ENCODE peak calls at places on chromosomes 11 and 22, in ten cellular contexts. One of them, this sample, is unnamed.

GRCh38 chr11:62398011-62398994 is 20.5 kb upstream of the SCGB1A1 start:
- DNase-seq in GM23338: no peak
- DNase-seq in mammary epithelial cell: no peak
- DNase-seq in naive thymus-derived CD4-positive, alpha-beta T cell: no peak
- DNase-seq in HepG2: peak; percentile 54
- DNase-seq in CD4-positive, CD25-positive, alpha-beta regulatory T cell: no peak
- DNase-seq in SJSA1: no peak
- DNase-seq in brain microvascular endothelial cell: peak; percentile 17
- DNase-seq in neuronal stem cell: no peak
- DNase-seq in psoas muscle: peak; percentile 67
- DNase-seq in this sample: no peak

GRCh38 chr11:125262825-125263218 is 98.3 kb downstream of the PKNOX2 start:
- DNase-seq in GM23338: no peak
- DNase-seq in mammary epithelial cell: no peak
- DNase-seq in naive thymus-derived CD4-positive, alpha-beta T cell: no peak
- DNase-seq in HepG2: no peak
- DNase-seq in CD4-positive, CD25-positive, alpha-beta regulatory T cell: no peak
- DNase-seq in SJSA1: no peak
- DNase-seq in brain microvascular endothelial cell: peak; percentile 37
- DNase-seq in neuronal stem cell: peak; percentile 31
- DNase-seq in psoas muscle: no peak
- DNase-seq in this sample: no peak

GRCh38 chr11:45754746-45755145 is 50.2 kb upstream of the SLC35C1 start:
- DNase-seq in GM23338: no peak
- DNase-seq in mammary epithelial cell: no peak
- DNase-seq in naive thymus-derived CD4-positive, alpha-beta T cell: no peak
- DNase-seq in HepG2: no peak
- DNase-seq in CD4-positive, CD25-positive, alpha-beta regulatory T cell: no peak
- DNase-seq in SJSA1: no peak
- DNase-seq in brain microvascular endothelial cell: no peak
- DNase-seq in neuronal stem cell: no peak
- DNase-seq in psoas muscle: no peak
- DNase-seq in this sample: no peak

GRCh38 chr11:23764285-23764684 is 732.6 kb upstream of the LUZP2 start:
- DNase-seq in GM23338: peak; percentile 13
- DNase-seq in mammary epithelial cell: no peak
- DNase-seq in naive thymus-derived CD4-positive, alpha-beta T cell: no peak
- DNase-seq in HepG2: no peak
- DNase-seq in CD4-positive, CD25-positive, alpha-beta regulatory T cell: no peak
- DNase-seq in SJSA1: no peak
- DNase-seq in brain microvascular endothelial cell: no peak
- DNase-seq in neuronal stem cell: no peak
- DNase-seq in psoas muscle: no peak
- DNase-seq in this sample: no peak

GRCh38 chr22:32801436-32802290 is at the start of gene TIMP3:
- DNase-seq in GM23338: peak; percentile 90
- DNase-seq in mammary epithelial cell: peak; percentile 66
- DNase-seq in naive thymus-derived CD4-positive, alpha-beta T cell: no peak
- DNase-seq in HepG2: no peak
- DNase-seq in CD4-positive, CD25-positive, alpha-beta regulatory T cell: no peak
- DNase-seq in SJSA1: peak; percentile 65
- DNase-seq in brain microvascular endothelial cell: peak; percentile 72
- DNase-seq in neuronal stem cell: peak; percentile 69
- DNase-seq in psoas muscle: peak; percentile 88
- DNase-seq in this sample: no peak

GRCh38 chr22:44286673-44287072 is 26.1 kb downstream of the SHISAL1 start:
- DNase-seq in GM23338: no peak
- DNase-seq in mammary epithelial cell: peak; percentile 40
- DNase-seq in naive thymus-derived CD4-positive, alpha-beta T cell: no peak
- DNase-seq in HepG2: no peak
- DNase-seq in CD4-positive, CD25-positive, alpha-beta regulatory T cell: no peak
- DNase-seq in SJSA1: no peak
- DNase-seq in brain microvascular endothelial cell: no peak
- DNase-seq in neuronal stem cell: no peak
- DNase-seq in psoas muscle: no peak
- DNase-seq in this sample: no peak

GRCh38 chr11:133964946-133965632 is 8.3 kb upstream of the IGSF9B start:
- DNase-seq in GM23338: no peak
- DNase-seq in mammary epithelial cell: peak; percentile 16
- DNase-seq in naive thymus-derived CD4-positive, alpha-beta T cell: no peak
- DNase-seq in HepG2: no peak
- DNase-seq in CD4-positive, CD25-positive, alpha-beta regulatory T cell: no peak
- DNase-seq in SJSA1: no peak
- DNase-seq in brain microvascular endothelial cell: no peak
- DNase-seq in neuronal stem cell: no peak
- DNase-seq in psoas muscle: no peak
- DNase-seq in this sample: no peak

GRCh38 chr11:71369411-71369810 is 78.8 kb downstream of the DHCR7 start:
- DNase-seq in GM23338: no peak
- DNase-seq in mammary epithelial cell: no peak
- DNase-seq in naive thymus-derived CD4-positive, alpha-beta T cell: no peak
- DNase-seq in HepG2: no peak
- DNase-seq in CD4-positive, CD25-positive, alpha-beta regulatory T cell: no peak
- DNase-seq in SJSA1: no peak
- DNase-seq in brain microvascular endothelial cell: no peak
- DNase-seq in neuronal stem cell: no peak
- DNase-seq in psoas muscle: no peak
- DNase-seq in this sample: no peak

GRCh38 chr22:47446821-47447810 is 684.7 kb downstream of the TBC1D22A start:
- DNase-seq in GM23338: no peak
- DNase-seq in mammary epithelial cell: no peak
- DNase-seq in naive thymus-derived CD4-positive, alpha-beta T cell: no peak
- DNase-seq in HepG2: no peak
- DNase-seq in CD4-positive, CD25-positive, alpha-beta regulatory T cell: no peak
- DNase-seq in SJSA1: no peak
- DNase-seq in brain microvascular endothelial cell: no peak
- DNase-seq in neuronal stem cell: no peak
- DNase-seq in psoas muscle: no peak
- DNase-seq in this sample: no peak

GRCh38 chr22:36332623-36333331 is 55.0 kb downstream of the MYH9 start:
- DNase-seq in GM23338: no peak
- DNase-seq in mammary epithelial cell: peak; percentile 96
- DNase-seq in naive thymus-derived CD4-positive, alpha-beta T cell: no peak
- DNase-seq in HepG2: no peak
- DNase-seq in CD4-positive, CD25-positive, alpha-beta regulatory T cell: peak; percentile 57
- DNase-seq in SJSA1: peak; percentile 95
- DNase-seq in brain microvascular endothelial cell: peak; percentile 70
- DNase-seq in neuronal stem cell: no peak
- DNase-seq in psoas muscle: no peak
- DNase-seq in this sample: no peak

GRCh38 chr11:73275381-73275750 is 3.2 kb downstream of the P2RY6 start:
- DNase-seq in GM23338: no peak
- DNase-seq in mammary epithelial cell: no peak
- DNase-seq in naive thymus-derived CD4-positive, alpha-beta T cell: no peak
- DNase-seq in HepG2: no peak
- DNase-seq in CD4-positive, CD25-positive, alpha-beta regulatory T cell: no peak
- DNase-seq in SJSA1: no peak
- DNase-seq in brain microvascular endothelial cell: no peak
- DNase-seq in neuronal stem cell: no peak
- DNase-seq in psoas muscle: no peak
- DNase-seq in this sample: no peak

GRCh38 chr11:68012843-68013610 is 2.9 kb downstream of the ALDH3B1 start:
- DNase-seq in GM23338: no peak
- DNase-seq in mammary epithelial cell: peak; percentile 91
- DNase-seq in naive thymus-derived CD4-positive, alpha-beta T cell: no peak
- DNase-seq in HepG2: peak; percentile 96
- DNase-seq in CD4-positive, CD25-positive, alpha-beta regulatory T cell: no peak
- DNase-seq in SJSA1: peak; percentile 99
- DNase-seq in brain microvascular endothelial cell: peak; percentile 94
- DNase-seq in neuronal stem cell: no peak
- DNase-seq in psoas muscle: no peak
- DNase-seq in this sample: no peak

GRCh38 chr11:125621995-125622394 is 3.0 kb upstream of the CHEK1 start:
- DNase-seq in GM23338: no peak
- DNase-seq in mammary epithelial cell: peak; percentile 6
- DNase-seq in naive thymus-derived CD4-positive, alpha-beta T cell: no peak
- DNase-seq in HepG2: no peak
- DNase-seq in CD4-positive, CD25-positive, alpha-beta regulatory T cell: no peak
- DNase-seq in SJSA1: peak; percentile 11
- DNase-seq in brain microvascular endothelial cell: no peak
- DNase-seq in neuronal stem cell: no peak
- DNase-seq in psoas muscle: no peak
- DNase-seq in this sample: no peak

GRCh38 chr11:117495357-117495756 is 167.7 kb downstream of the CEP164 start:
- DNase-seq in GM23338: no peak
- DNase-seq in mammary epithelial cell: no peak
- DNase-seq in naive thymus-derived CD4-positive, alpha-beta T cell: no peak
- DNase-seq in HepG2: no peak
- DNase-seq in CD4-positive, CD25-positive, alpha-beta regulatory T cell: no peak
- DNase-seq in SJSA1: no peak
- DNase-seq in brain microvascular endothelial cell: no peak
- DNase-seq in neuronal stem cell: no peak
- DNase-seq in psoas muscle: no peak
- DNase-seq in this sample: no peak

GRCh38 chr11:117492578-117493251 is 165.1 kb downstream of the CEP164 start:
- DNase-seq in GM23338: peak; percentile 74
- DNase-seq in mammary epithelial cell: no peak
- DNase-seq in naive thymus-derived CD4-positive, alpha-beta T cell: no peak
- DNase-seq in HepG2: no peak
- DNase-seq in CD4-positive, CD25-positive, alpha-beta regulatory T cell: no peak
- DNase-seq in SJSA1: no peak
- DNase-seq in brain microvascular endothelial cell: no peak
- DNase-seq in neuronal stem cell: peak; percentile 54
- DNase-seq in psoas muscle: no peak
- DNase-seq in this sample: no peak

GRCh38 chr11:117490019-117490679 is 162.5 kb downstream of the CEP164 start:
- DNase-seq in GM23338: peak; percentile 40
- DNase-seq in mammary epithelial cell: no peak
- DNase-seq in naive thymus-derived CD4-positive, alpha-beta T cell: no peak
- DNase-seq in HepG2: no peak
- DNase-seq in CD4-positive, CD25-positive, alpha-beta regulatory T cell: no peak
- DNase-seq in SJSA1: no peak
- DNase-seq in brain microvascular endothelial cell: no peak
- DNase-seq in neuronal stem cell: no peak
- DNase-seq in psoas muscle: no peak
- DNase-seq in this sample: no peak

GRCh38 chr11:117488996-117489952 is 161.6 kb downstream of the CEP164 start:
- DNase-seq in GM23338: no peak
- DNase-seq in mammary epithelial cell: no peak
- DNase-seq in naive thymus-derived CD4-positive, alpha-beta T cell: no peak
- DNase-seq in HepG2: no peak
- DNase-seq in CD4-positive, CD25-positive, alpha-beta regulatory T cell: no peak
- DNase-seq in SJSA1: no peak
- DNase-seq in brain microvascular endothelial cell: no peak
- DNase-seq in neuronal stem cell: no peak
- DNase-seq in psoas muscle: no peak
- DNase-seq in this sample: no peak

GRCh38 chr11:117490911-117491310 is 163.3 kb downstream of the CEP164 start:
- DNase-seq in GM23338: no peak
- DNase-seq in mammary epithelial cell: no peak
- DNase-seq in naive thymus-derived CD4-positive, alpha-beta T cell: no peak
- DNase-seq in HepG2: no peak
- DNase-seq in CD4-positive, CD25-positive, alpha-beta regulatory T cell: no peak
- DNase-seq in SJSA1: no peak
- DNase-seq in brain microvascular endothelial cell: no peak
- DNase-seq in neuronal stem cell: no peak
- DNase-seq in psoas muscle: no peak
- DNase-seq in this sample: no peak
- H3K27ac ChIP-seq in GM23338: no peak overlapping the region
- H3K27ac ChIP-seq in mammary epithelial cell: no peak overlapping the region
- H3K27ac ChIP-seq in naive thymus-derived CD4-positive, alpha-beta T cell: no peak overlapping the region
- H3K27ac ChIP-seq in HepG2: no peak overlapping the region
- H3K27ac ChIP-seq in CD4-positive, CD25-positive, alpha-beta regulatory T cell: no peak overlapping the region
- H3K27ac ChIP-seq in SJSA1: no peak overlapping the region
- H3K27ac ChIP-seq in brain microvascular endothelial cell: no peak overlapping the region
- H3K27ac ChIP-seq in neuronal stem cell: no peak overlapping the region
- H3K27ac ChIP-seq in psoas muscle: no peak overlapping the region
- H3K27ac ChIP-seq in this sample: no peak overlapping the region

GRCh38 chr22:46057206-46057605 is 80.2 kb upstream of the WNT7B start:
- DNase-seq in GM23338: no peak
- DNase-seq in mammary epithelial cell: peak; percentile 54
- DNase-seq in naive thymus-derived CD4-positive, alpha-beta T cell: no peak
- DNase-seq in HepG2: no peak
- DNase-seq in CD4-positive, CD25-positive, alpha-beta regulatory T cell: no peak
- DNase-seq in SJSA1: no peak
- DNase-seq in brain microvascular endothelial cell: no peak
- DNase-seq in neuronal stem cell: no peak
- DNase-seq in psoas muscle: no peak
- DNase-seq in this sample: no peak

GRCh38 chr22:46055176-46055850 is 78.4 kb upstream of the WNT7B start:
- DNase-seq in GM23338: no peak
- DNase-seq in mammary epithelial cell: peak; percentile 57
- DNase-seq in naive thymus-derived CD4-positive, alpha-beta T cell: no peak
- DNase-seq in HepG2: no peak
- DNase-seq in CD4-positive, CD25-positive, alpha-beta regulatory T cell: no peak
- DNase-seq in SJSA1: peak; percentile 56
- DNase-seq in brain microvascular endothelial cell: no peak
- DNase-seq in neuronal stem cell: no peak
- DNase-seq in psoas muscle: peak; percentile 50
- DNase-seq in this sample: no peak

GRCh38 chr22:46054878-46055158 is 77.9 kb upstream of the WNT7B start:
- DNase-seq in GM23338: no peak
- DNase-seq in mammary epithelial cell: no peak
- DNase-seq in naive thymus-derived CD4-positive, alpha-beta T cell: no peak
- DNase-seq in HepG2: no peak
- DNase-seq in CD4-positive, CD25-positive, alpha-beta regulatory T cell: no peak
- DNase-seq in SJSA1: no peak
- DNase-seq in brain microvascular endothelial cell: no peak
- DNase-seq in neuronal stem cell: no peak
- DNase-seq in psoas muscle: no peak
- DNase-seq in this sample: no peak

GRCh38 chr22:46054091-46054877 is 77.3 kb upstream of the WNT7B start:
- DNase-seq in GM23338: no peak
- DNase-seq in mammary epithelial cell: peak; percentile 39
- DNase-seq in naive thymus-derived CD4-positive, alpha-beta T cell: no peak
- DNase-seq in HepG2: no peak
- DNase-seq in CD4-positive, CD25-positive, alpha-beta regulatory T cell: peak; percentile 56
- DNase-seq in SJSA1: peak; percentile 72
- DNase-seq in brain microvascular endothelial cell: no peak
- DNase-seq in neuronal stem cell: no peak
- DNase-seq in psoas muscle: peak; percentile 75
- DNase-seq in this sample: no peak

GRCh38 chr22:46055851-46056168 is 78.8 kb upstream of the WNT7B start:
- DNase-seq in GM23338: no peak
- DNase-seq in mammary epithelial cell: no peak
- DNase-seq in naive thymus-derived CD4-positive, alpha-beta T cell: no peak
- DNase-seq in HepG2: no peak
- DNase-seq in CD4-positive, CD25-positive, alpha-beta regulatory T cell: no peak
- DNase-seq in SJSA1: peak; percentile 63
- DNase-seq in brain microvascular endothelial cell: no peak
- DNase-seq in neuronal stem cell: no peak
- DNase-seq in psoas muscle: no peak
- DNase-seq in this sample: no peak
- H3K4me3 ChIP-seq in GM23338: no peak overlapping the region
- H3K4me3 ChIP-seq in mammary epithelial cell: peak overlapping the region; percentile 78
- H3K4me3 ChIP-seq in naive thymus-derived CD4-positive, alpha-beta T cell: no peak overlapping the region
- H3K4me3 ChIP-seq in HepG2: no peak overlapping the region
- H3K4me3 ChIP-seq in CD4-positive, CD25-positive, alpha-beta regulatory T cell: no peak overlapping the region
- H3K4me3 ChIP-seq in SJSA1: peak overlapping the region; percentile 63
- H3K4me3 ChIP-seq in brain microvascular endothelial cell: no peak overlapping the region
- H3K4me3 ChIP-seq in neuronal stem cell: no peak overlapping the region
- H3K4me3 ChIP-seq in psoas muscle: peak overlapping the region; percentile 86
- H3K4me3 ChIP-seq in this sample: peak overlapping the region; percentile 42

GRCh38 chr11:69718147-69718546 is 14.3 kb upstream of the FGF19 start:
- DNase-seq in GM23338: peak; percentile 91
- DNase-seq in mammary epithelial cell: no peak
- DNase-seq in naive thymus-derived CD4-positive, alpha-beta T cell: no peak
- DNase-seq in HepG2: peak; percentile 30
- DNase-seq in CD4-positive, CD25-positive, alpha-beta regulatory T cell: no peak
- DNase-seq in SJSA1: peak; percentile 81
- DNase-seq in brain microvascular endothelial cell: peak; percentile 23
- DNase-seq in neuronal stem cell: peak; percentile 80
- DNase-seq in psoas muscle: no peak
- DNase-seq in this sample: no peak
- H3K27ac ChIP-seq in GM23338: no peak overlapping the region
- H3K27ac ChIP-seq in mammary epithelial cell: no peak overlapping the region
- H3K27ac ChIP-seq in naive thymus-derived CD4-positive, alpha-beta T cell: no peak overlapping the region
- H3K27ac ChIP-seq in HepG2: no peak overlapping the region
- H3K27ac ChIP-seq in CD4-positive, CD25-positive, alpha-beta regulatory T cell: no peak overlapping the region
- H3K27ac ChIP-seq in SJSA1: no peak overlapping the region
- H3K27ac ChIP-seq in brain microvascular endothelial cell: no peak overlapping the region
- H3K27ac ChIP-seq in neuronal stem cell: no peak overlapping the region
- H3K27ac ChIP-seq in psoas muscle: no peak overlapping the region
- H3K27ac ChIP-seq in this sample: no peak overlapping the region

GRCh38 chr11:44309483-44310197 is at the start of gene ALX4:
- DNase-seq in GM23338: peak; percentile 79
- DNase-seq in mammary epithelial cell: peak; percentile 43
- DNase-seq in naive thymus-derived CD4-positive, alpha-beta T cell: no peak
- DNase-seq in HepG2: no peak
- DNase-seq in CD4-positive, CD25-positive, alpha-beta regulatory T cell: no peak
- DNase-seq in SJSA1: peak; percentile 90
- DNase-seq in brain microvascular endothelial cell: no peak
- DNase-seq in neuronal stem cell: no peak
- DNase-seq in psoas muscle: no peak
- DNase-seq in this sample: no peak
- H3K4me3 ChIP-seq in GM23338: peak within 1 kb of the TSS; percentile 55
- H3K4me3 ChIP-seq in mammary epithelial cell: peak within 1 kb of the TSS; percentile 45
- H3K4me3 ChIP-seq in naive thymus-derived CD4-positive, alpha-beta T cell: no peak within 1 kb of the TSS
- H3K4me3 ChIP-seq in HepG2: no peak within 1 kb of the TSS
- H3K4me3 ChIP-seq in CD4-positive, CD25-positive, alpha-beta regulatory T cell: no peak within 1 kb of the TSS
- H3K4me3 ChIP-seq in SJSA1: peak within 1 kb of the TSS; percentile 82
- H3K4me3 ChIP-seq in brain microvascular endothelial cell: peak within 1 kb of the TSS; percentile 26
- H3K4me3 ChIP-seq in neuronal stem cell: peak within 1 kb of the TSS; percentile 71
- H3K4me3 ChIP-seq in psoas muscle: peak within 1 kb of the TSS; percentile 61
- H3K4me3 ChIP-seq in this sample: peak within 1 kb of the TSS; percentile 32

This sample was measured in Panc1.